ENCODE peak calls at places on chromosomes 2 and 18, in eight cellular contexts. U is CD4-positive, CD25-positive, alpha-beta regulatory T cell; M is SJCRH30; Q is left ventricle myocardium inferior; L is GM23248; S is right lobe of liver; H is fibroblast of lung; A is breast epithelium. P is an unnamed sample. For H3K36me3, the result is how much of the 10 kb centered on the place peaks cover.

GRCh38 chr2:98465456-98466201 is 21.0 kb downstream of the INPP4A start:
- DNase-seq in U (peak), M (peak), Q (peak), L (peak), S (peak), H (peak), A (peak), P (no peak)

GRCh38 chr2:124027182-124027581 is 2.1 kb downstream of the CNTNAP5 start:
- DNase-seq in U (no peak), M (peak), Q (no peak), L (peak), S (no peak), H (peak), A (no peak), P (peak)

GRCh38 chr2:162731917-162732804 is 106.4 kb downstream of the KCNH7 start:
- DNase-seq in U (no peak), M (no peak), Q (no peak), L (no peak), S (no peak), H (no peak), A (no peak), P (no peak)

GRCh38 chr2:197229509-197230458 is 80.8 kb downstream of the ANKRD44 start:
- DNase-seq in U (no peak), M (no peak), Q (no peak), L (peak), S (no peak), H (peak), A (no peak), P (no peak)

GRCh38 chr2:176612736-176613135 is 343.5 kb downstream of the MTX2 start:
- DNase-seq in U (no peak), M (no peak), Q (no peak), L (peak), S (no peak), H (peak), A (no peak), P (peak)

GRCh38 chr18:37438417-37439180 is 127.0 kb downstream of the CELF4 start:
- DNase-seq in U (no peak), M (no peak), Q (no peak), L (no peak), S (no peak), H (no peak), A (no peak), P (no peak)

GRCh38 chr18:23716516-23716915 is 27.3 kb downstream of the LAMA3 start:
- DNase-seq in U (no peak), M (peak), Q (no peak), L (peak), S (no peak), H (peak), A (peak), P (peak)

GRCh38 chr2:41042343-41042742 is 590.5 kb upstream of the SLC8A1 start:
- DNase-seq in U (no peak), M (no peak), Q (no peak), L (peak), S (no peak), H (no peak), A (no peak), P (no peak)

GRCh38 chr2:177604291-177605065 is 211.9 kb downstream of the AGPS start:
- DNase-seq in U (no peak), M (peak), Q (no peak), L (peak), S (no peak), H (peak), A (no peak), P (peak)

GRCh38 chr2:152055366-152056108 is 43.3 kb downstream of the CACNB4 start:
- DNase-seq in U (no peak), M (no peak), Q (no peak), L (peak), S (no peak), H (peak), A (no peak), P (peak)

GRCh38 chr18:51153659-51154371 is 43.7 kb downstream of the MEX3C start:
- DNase-seq in U (peak), M (peak), Q (no peak), L (no peak), S (no peak), H (no peak), A (no peak), P (no peak)

GRCh38 chr2:109609352-109610024 is 4.3 kb downstream of the SEPTIN10 start:
- DNase-seq in U (no peak), M (no peak), Q (peak), L (peak), S (no peak), H (peak), A (no peak), P (peak)

GRCh38 chr2:106572541-106573148 is 85.5 kb downstream of the CD8B2 start:
- DNase-seq in U (no peak), M (peak), Q (no peak), L (peak), S (no peak), H (no peak), A (no peak), P (no peak)

GRCh38 chr2:235900631-235901030 is 267.6 kb downstream of the GBX2 start:
- DNase-seq in U (no peak), M (no peak), Q (no peak), L (no peak), S (no peak), H (peak), A (no peak), P (no peak)
- H3K36me3 ChIP-seq in U (under half), M (under half), Q (under half), L (under half), S (under half), H (under half), A (under half), P (under half)

DNA sequence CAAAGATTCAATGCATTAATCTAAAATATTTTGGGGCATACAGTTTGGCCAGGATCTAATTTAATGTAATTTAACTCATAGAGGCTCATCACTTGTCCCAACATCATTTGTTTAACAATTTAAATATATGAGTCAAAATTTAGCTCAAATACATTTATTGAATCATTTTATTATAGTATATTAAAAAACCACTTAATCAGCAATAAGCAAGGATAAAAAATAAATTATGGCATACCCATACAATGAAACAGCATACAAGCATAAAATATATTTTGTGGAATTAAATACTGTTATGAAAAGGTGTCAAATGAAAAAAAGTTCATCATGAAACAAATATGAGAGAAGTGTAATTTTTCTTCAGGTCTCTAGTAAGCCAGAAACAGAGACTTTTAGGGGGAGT is 34.9 kb downstream of the LRPPRC start:
- DNase-seq in U (no peak), M (no peak), Q (no peak), L (no peak), S (no peak), H (no peak), A (no peak), P (no peak)
- H3K36me3 ChIP-seq in U (half or more), M (half or more), Q (half or more), L (half or more), S (half or more), H (under half), A (under half), P (half or more)

DNA sequence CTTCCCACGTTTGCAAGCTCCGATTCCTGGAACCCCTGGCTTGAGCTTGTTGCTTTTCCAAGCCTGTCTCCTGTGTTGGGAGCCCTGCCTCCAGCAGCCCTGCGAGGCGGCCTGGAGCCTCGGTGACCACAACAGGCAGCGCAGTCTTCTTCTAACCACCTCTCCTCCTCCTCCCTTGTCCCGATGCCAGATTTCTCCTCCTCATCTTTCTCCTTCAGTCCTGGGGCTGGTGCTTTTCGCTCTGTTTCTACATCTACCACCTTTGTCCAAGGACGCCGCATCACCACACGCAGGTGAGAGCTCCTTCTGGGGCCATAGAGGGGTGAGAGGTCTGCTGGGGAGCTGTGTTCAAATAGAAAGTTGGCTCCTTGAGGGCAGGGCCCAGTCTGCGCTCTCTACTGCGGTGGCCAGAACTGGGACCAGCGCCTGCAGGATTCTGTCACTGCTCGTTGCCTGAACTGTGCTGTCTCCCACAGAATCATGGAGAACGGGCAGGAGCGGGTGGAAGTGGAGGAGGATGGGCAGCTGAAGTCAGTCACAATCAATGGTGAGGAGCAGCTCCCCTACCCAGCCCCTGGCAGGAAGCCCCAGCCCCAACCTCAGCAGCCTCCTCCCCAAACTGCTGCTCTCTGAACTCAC is 3.9 kb downstream of the DNAJB2 start:
- DNase-seq in U (no peak), M (no peak), Q (no peak), L (no peak), S (no peak), H (no peak), A (no peak), P (no peak)
- H3K36me3 ChIP-seq in U (half or more), M (under half), Q (half or more), L (under half), S (under half), H (under half), A (under half), P (under half)

GRCh38 chr2:53856272-53856671 is 3.5 kb downstream of the GPR75 start:
- DNase-seq in U (no peak), M (peak), Q (no peak), L (no peak), S (no peak), H (no peak), A (no peak), P (no peak)
- H3K36me3 ChIP-seq in U (under half), M (under half), Q (under half), L (under half), S (under half), H (under half), A (under half), P (under half)

GRCh38 chr2:10794891-10795290 is 17.7 kb downstream of the PDIA6 start:
- DNase-seq in U (no peak), M (no peak), Q (no peak), L (no peak), S (no peak), H (no peak), A (no peak), P (no peak)

GRCh38 chr2:10790228-10790973 is 22.2 kb downstream of the PDIA6 start:
- DNase-seq in U (no peak), M (no peak), Q (no peak), L (no peak), S (no peak), H (no peak), A (no peak), P (no peak)

GRCh38 chr2:10788855-10789254 is 23.7 kb downstream of the PDIA6 start:
- DNase-seq in U (no peak), M (no peak), Q (no peak), L (no peak), S (no peak), H (no peak), A (no peak), P (no peak)

GRCh38 chr2:10792660-10793400 is 19.8 kb downstream of the PDIA6 start:
- DNase-seq in U (no peak), M (no peak), Q (no peak), L (no peak), S (no peak), H (no peak), A (no peak), P (no peak)

GRCh38 chr2:10792001-10792400 is 20.6 kb downstream of the PDIA6 start:
- DNase-seq in U (no peak), M (no peak), Q (no peak), L (no peak), S (no peak), H (no peak), A (no peak), P (no peak)
- H3K36me3 ChIP-seq in U (half or more), M (half or more), Q (half or more), L (half or more), S (half or more), H (under half), A (under half), P (half or more)

GRCh38 chr2:239978381-239978780 is 46.8 kb downstream of the NDUFA10 start:
- DNase-seq in U (no peak), M (no peak), Q (no peak), L (peak), S (no peak), H (peak), A (no peak), P (peak)
- H3K36me3 ChIP-seq in U (half or more), M (half or more), Q (half or more), L (under half), S (under half), H (under half), A (under half), P (under half)

GRCh38 chr2:16223481-16224177 is 283.3 kb downstream of the MYCN start:
- DNase-seq in U (no peak), M (peak), Q (no peak), L (no peak), S (no peak), H (no peak), A (no peak), P (no peak)

GRCh38 chr2:16223071-16223470 is 282.7 kb downstream of the MYCN start:
- DNase-seq in U (no peak), M (no peak), Q (no peak), L (no peak), S (no peak), H (no peak), A (no peak), P (no peak)

GRCh38 chr2:16222326-16222725 is 282.0 kb downstream of the MYCN start:
- DNase-seq in U (no peak), M (no peak), Q (no peak), L (no peak), S (no peak), H (no peak), A (no peak), P (no peak)

GRCh38 chr2:16219292-16219975 is 279.1 kb downstream of the MYCN start:
- DNase-seq in U (no peak), M (no peak), Q (no peak), L (no peak), S (no peak), H (no peak), A (no peak), P (no peak)

DNA sequence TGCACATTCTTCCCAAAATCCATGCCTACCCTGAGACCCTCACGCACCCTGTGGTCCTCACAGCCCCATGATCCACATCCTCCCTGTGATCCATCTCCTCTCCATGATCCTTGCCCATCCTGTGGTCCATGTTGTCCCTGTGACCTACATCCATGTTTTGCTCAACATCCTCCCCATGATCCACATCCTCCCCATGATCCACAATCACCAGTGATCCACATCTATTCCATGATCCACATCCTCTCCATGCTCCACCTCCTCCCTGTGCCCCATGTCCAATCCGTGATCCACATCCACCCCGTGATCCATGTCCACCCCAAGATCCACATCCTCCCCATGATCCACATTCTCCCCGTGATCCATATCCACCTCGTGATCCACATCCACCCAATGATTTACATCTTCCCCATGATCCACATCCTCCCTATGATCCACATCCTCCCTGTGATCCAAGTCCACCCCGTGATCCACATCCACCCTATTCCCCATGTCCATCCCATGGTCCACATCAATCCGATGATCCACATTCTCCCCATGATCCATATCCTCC is 281.2 kb downstream of the MYCN start:
- DNase-seq in U (no peak), M (no peak), Q (no peak), L (no peak), S (no peak), H (no peak), A (no peak), P (no peak)
- H3K36me3 ChIP-seq in U (under half), M (under half), Q (under half), L (under half), S (under half), H (under half), A (under half), P (under half)

DNA sequence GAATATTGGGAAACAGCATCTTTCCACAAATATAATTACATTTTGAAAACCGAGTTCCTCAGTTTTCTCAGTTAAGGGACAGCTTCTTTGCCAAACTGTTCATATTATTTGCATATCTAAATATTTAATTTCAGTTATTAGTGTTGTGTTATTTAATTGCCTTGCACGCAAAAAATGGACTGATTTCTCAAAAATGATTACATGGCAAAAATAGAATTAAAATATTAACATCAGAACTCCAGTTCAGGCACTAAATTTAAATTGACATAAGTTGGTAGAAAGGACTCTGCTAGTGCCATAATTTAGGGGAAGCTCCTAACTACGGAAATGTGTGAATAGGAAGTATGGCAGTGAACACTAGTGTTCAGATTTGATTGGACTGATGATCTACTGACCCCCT is 209.6 kb downstream of the PARD3B start:
- DNase-seq in U (no peak), M (no peak), Q (no peak), L (no peak), S (no peak), H (no peak), A (no peak), P (no peak)
- H3K36me3 ChIP-seq in U (under half), M (under half), Q (under half), L (under half), S (under half), H (under half), A (under half), P (under half)